ENCODE peak calls at places on chromosomes 7 and 10, in nine cellular contexts. D is endothelial cell; I is CD8-positive, alpha-beta T cell; T is astrocyte of the cerebellum; E is non-pigmented ciliary epithelial cell; S is Calu3; Q is anterior cingulate cortex; R is fibroblast of lung; K is AG08396. W is an unnamed sample.

GRCh38 chr10:75718996-75719395 is 287.6 kb downstream of the LRMDA start:
- DNase-seq in D (no peak), I (no peak), T (no peak), E (no peak), S (no peak), Q (no peak), R (peak), K (no peak), W (no peak)

GRCh38 chr10:123886292-123886691 is 5.3 kb downstream of the CPXM2 start:
- DNase-seq in D (no peak), I (no peak), T (no peak), E (no peak), S (no peak), Q (no peak), R (no peak), K (no peak), W (no peak)

GRCh38 chr7:44384586-44385383 is 59.4 kb upstream of the CAMK2B start:
- DNase-seq in D (no peak), I (no peak), T (no peak), E (no peak), S (no peak), Q (no peak), R (no peak), K (no peak), W (peak)

GRCh38 chr10:122165914-122166313 is 105.2 kb upstream of the BTBD16 start:
- DNase-seq in D (no peak), I (no peak), T (no peak), E (no peak), S (no peak), Q (no peak), R (no peak), K (no peak), W (no peak)

GRCh38 chr10:86354761-86355540 is 11.6 kb downstream of the GRID1 start:
- DNase-seq in D (no peak), I (no peak), T (no peak), E (no peak), S (no peak), Q (no peak), R (no peak), K (no peak), W (no peak)

GRCh38 chr7:82376739-82377138 is 66.8 kb downstream of the CACNA2D1 start:
- DNase-seq in D (no peak), I (no peak), T (no peak), E (no peak), S (no peak), Q (no peak), R (no peak), K (no peak), W (no peak)

GRCh38 chr7:90999989-91000979 is 263.9 kb upstream of the FZD1 start:
- DNase-seq in D (no peak), I (no peak), T (no peak), E (no peak), S (no peak), Q (no peak), R (peak), K (no peak), W (no peak)

GRCh38 chr10:47062801-47063200 is 151.6 kb downstream of the PTPN20 start:
- DNase-seq in D (no peak), I (no peak), T (no peak), E (no peak), S (no peak), Q (no peak), R (peak), K (no peak), W (no peak)

GRCh38 chr7:113805976-113806375 is 112.8 kb downstream of the PPP1R3A start:
- DNase-seq in D (no peak), I (no peak), T (no peak), E (no peak), S (no peak), Q (no peak), R (no peak), K (no peak), W (no peak)

GRCh38 chr7:44074349-44074695 is 8.0 kb downstream of the POLM start:
- DNase-seq in D (no peak), I (no peak), T (no peak), E (no peak), S (no peak), Q (no peak), R (no peak), K (no peak), W (no peak)

GRCh38 chr7:80981405-80981804 is 62.6 kb upstream of the SEMA3C start:
- DNase-seq in D (no peak), I (no peak), T (no peak), E (no peak), S (no peak), Q (no peak), R (no peak), K (no peak), W (no peak)

GRCh38 chr7:32891046-32891799 is at the start of gene KBTBD2:
- DNase-seq in D (peak), I (peak), T (peak), E (no peak), S (peak), Q (no peak), R (peak), K (peak), W (peak)

GRCh38 chr7:10756981-10757380 is 216.7 kb upstream of the PHF14 start:
- DNase-seq in D (no peak), I (no peak), T (no peak), E (no peak), S (no peak), Q (no peak), R (no peak), K (no peak), W (no peak)

GRCh38 chr10:114779803-114780609 is 41.6 kb upstream of the FHIP2A start:
- DNase-seq in D (no peak), I (no peak), T (peak), E (peak), S (no peak), Q (no peak), R (peak), K (peak), W (peak)

GRCh38 chr10:80202934-80203834 is 2.2 kb downstream of the ANXA11 start:
- DNase-seq in D (peak), I (peak), T (peak), E (peak), S (peak), Q (no peak), R (peak), K (peak), W (peak)

GRCh38 chr7:66657798-66658197 is 29.1 kb downstream of the KCTD7 start:
- DNase-seq in D (no peak), I (no peak), T (no peak), E (no peak), S (no peak), Q (no peak), R (no peak), K (no peak), W (no peak)

GRCh38 chr7:37411444-37412034 is 37.1 kb downstream of the ELMO1 start:
- DNase-seq in D (no peak), I (no peak), T (no peak), E (no peak), S (no peak), Q (no peak), R (no peak), K (no peak), W (no peak)

GRCh38 chr10:131427901-131428300 is 116.4 kb upstream of the TCERG1L start:
- DNase-seq in D (no peak), I (no peak), T (no peak), E (no peak), S (no peak), Q (no peak), R (no peak), K (no peak), W (no peak)

GRCh38 chr7:101659706-101660105 is 30.6 kb upstream of the MYL10 start:
- DNase-seq in D (no peak), I (no peak), T (no peak), E (no peak), S (no peak), Q (no peak), R (no peak), K (no peak), W (no peak)

GRCh38 chr7:44811093-44811492 is 14.6 kb downstream of the PPIA start:
- DNase-seq in D (no peak), I (no peak), T (no peak), E (no peak), S (peak), Q (no peak), R (no peak), K (no peak), W (no peak)

GRCh38 chr7:137940656-137941518 is 61.0 kb downstream of the CREB3L2 start:
- DNase-seq in D (no peak), I (no peak), T (peak), E (no peak), S (no peak), Q (no peak), R (peak), K (no peak), W (no peak)

W was measured in SJSA1.